ENCODE peak calls at places on chromosome X, in eight cellular contexts. X, O, T, D, J, P, M and Z are unnamed samples.

GRCh38 chrX:73577368-73577767 is 14.4 kb downstream of the CHIC1 start:
- DNase-seq in P (peak; percentile 78), M (peak; percentile 67), O (peak; percentile 5), D (no peak), J (no peak), X (peak; percentile 75), T (no peak), Z (no peak)

GRCh38 chrX:133674726-133675470 is 259.6 kb upstream of the GPC4 start:
- DNase-seq in J (no peak), P (peak; percentile 89), X (no peak), T (peak; percentile 23), O (no peak), D (no peak), M (no peak), Z (no peak)

GRCh38 chrX:97372006-97372766 is 488.5 kb downstream of the RPA4 start:
- DNase-seq in O (no peak), J (no peak), D (no peak), T (no peak), M (no peak), P (no peak), X (no peak), Z (peak; percentile 92)

GRCh38 chrX:150038977-150039599 is 100.8 kb upstream of the EOLA2 start:
- DNase-seq in J (no peak), X (peak; percentile 45), M (no peak), O (no peak), D (no peak), T (no peak), P (peak; percentile 49), Z (no peak)

GRCh38 chrX:16920116-16920515 is 26.3 kb upstream of the REPS2 start:
- DNase-seq in D (no peak), O (no peak), T (no peak), X (no peak), J (no peak), P (no peak), M (peak; percentile 16), Z (no peak)

GRCh38 chrX:13339607-13340006 is 19.8 kb upstream of the ATXN3L start:
- DNase-seq in X (no peak), P (no peak), D (no peak), J (no peak), M (no peak), O (no peak), T (no peak), Z (no peak)

GRCh38 chrX:38627683-38628082 is 66.3 kb downstream of the TSPAN7 start:
- DNase-seq in J (no peak), D (peak; percentile 5), X (peak; percentile 8), M (peak; percentile 2), T (peak; percentile 28), P (peak; percentile 57), O (no peak), Z (peak; percentile 76)

GRCh38 chrX:2485460-2485753 is 15.4 kb downstream of the DHRSX start:
- DNase-seq in X (peak; percentile 14), T (no peak), P (no peak), O (no peak), M (peak; percentile 62), D (no peak), J (no peak), Z (no peak)

GRCh38 chrX:133544105-133544504 is 128.8 kb upstream of the GPC4 start:
- DNase-seq in P (peak; percentile 88), J (no peak), O (no peak), D (no peak), X (peak; percentile 7), T (peak; percentile 55), M (peak; percentile 62), Z (no peak)

GRCh38 chrX:110941906-110942305 is 146.3 kb upstream of the CHRDL1 start:
- DNase-seq in T (no peak), M (no peak), J (no peak), D (no peak), O (no peak), P (no peak), X (no peak), Z (no peak)

GRCh38 chrX:40147399-40148188 is 49.8 kb upstream of the BCOR start:
- DNase-seq in J (no peak), O (no peak), D (no peak), X (no peak), M (no peak), P (no peak), T (peak; percentile 6), Z (no peak)

GRCh38 chrX:137236837-137237236 is 203.0 kb upstream of the GPR101 start:
- DNase-seq in M (no peak), X (no peak), T (no peak), J (no peak), P (no peak), O (no peak), D (no peak), Z (no peak)

GRCh38 chrX:17564689-17565409 is 172.4 kb upstream of the SCML1 start:
- DNase-seq in D (no peak), P (no peak), T (no peak), M (peak; percentile 73), O (no peak), X (no peak), J (no peak), Z (no peak)

GRCh38 chrX:30635630-30636029 is 17.6 kb upstream of the GK start:
- DNase-seq in T (no peak), D (no peak), X (peak; percentile 32), P (peak; percentile 51), J (no peak), O (no peak), M (peak; percentile 42), Z (peak; percentile 70)

GRCh38 chrX:53285591-53285990 is 4.2 kb upstream of the IQSEC2 start:
- DNase-seq in M (no peak), T (no peak), O (no peak), P (no peak), D (no peak), J (no peak), X (no peak), Z (no peak)

GRCh38 chrX:53288173-53288572 is 6.8 kb upstream of the IQSEC2 start:
- DNase-seq in T (no peak), P (no peak), X (no peak), J (peak; percentile 17), M (peak; percentile 11), O (peak; percentile 54), D (no peak), Z (no peak)

GRCh38 chrX:53290441-53291041 is 9.2 kb upstream of the IQSEC2 start:
- DNase-seq in P (no peak), T (no peak), J (no peak), X (no peak), O (no peak), M (no peak), D (no peak), Z (no peak)

GRCh38 chrX:53284684-53285447 is 3.5 kb upstream of the IQSEC2 start:
- DNase-seq in X (peak; percentile 36), D (peak; percentile 21), T (peak; percentile 64), P (peak; percentile 73), M (peak; percentile 37), O (peak; percentile 40), J (peak; percentile 38), Z (peak; percentile 75)

DNA sequence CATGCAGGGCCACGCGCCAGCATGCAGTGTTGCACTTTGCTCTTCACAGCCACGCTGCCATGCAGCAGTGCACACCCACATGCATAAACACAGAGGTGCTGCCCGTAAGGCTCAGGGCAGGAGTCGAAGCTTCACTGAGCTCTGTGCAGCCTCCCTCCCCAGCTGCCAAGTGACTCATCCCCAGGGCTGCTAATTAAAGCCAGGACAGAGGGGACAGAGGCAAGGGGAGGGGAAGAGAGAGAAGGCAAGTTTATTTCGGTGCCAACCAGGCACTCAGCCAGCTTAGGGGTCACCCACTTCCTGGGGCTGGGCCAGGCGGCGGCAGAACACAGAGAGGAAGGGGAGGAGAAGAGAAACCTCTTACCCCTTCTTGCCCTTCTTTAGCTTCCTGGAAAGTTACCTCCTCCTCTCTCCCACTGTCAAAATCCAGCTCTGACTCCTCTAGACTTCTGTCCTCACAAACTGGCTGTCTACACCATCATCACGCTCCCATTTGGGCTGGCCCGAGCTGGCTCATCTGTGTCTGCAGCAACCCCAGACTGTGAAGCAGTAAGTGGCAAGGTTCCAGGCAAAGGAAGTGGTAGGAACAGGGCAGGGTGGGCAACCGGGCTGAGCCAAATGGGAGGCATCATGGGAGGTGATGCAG is 6.2 kb upstream of the IQSEC2 start:
- DNase-seq in O (peak; percentile 66), X (peak; percentile 66), T (peak; percentile 60), P (peak; percentile 84), D (no peak), M (peak; percentile 63), J (peak; percentile 44), Z (no peak)
- H3K4me1 ChIP-seq in O (peaks cover 37% of the 10 kb centered on the region), X (peaks cover 8% of the 10 kb centered on the region), T (no peaks in the 10 kb centered on the region), P (peaks cover 27% of the 10 kb centered on the region), D (no peaks in the 10 kb centered on the region), M (peaks cover 11% of the 10 kb centered on the region), J (peaks cover 13% of the 10 kb centered on the region), Z (peaks cover 3% of the 10 kb centered on the region)

DNA sequence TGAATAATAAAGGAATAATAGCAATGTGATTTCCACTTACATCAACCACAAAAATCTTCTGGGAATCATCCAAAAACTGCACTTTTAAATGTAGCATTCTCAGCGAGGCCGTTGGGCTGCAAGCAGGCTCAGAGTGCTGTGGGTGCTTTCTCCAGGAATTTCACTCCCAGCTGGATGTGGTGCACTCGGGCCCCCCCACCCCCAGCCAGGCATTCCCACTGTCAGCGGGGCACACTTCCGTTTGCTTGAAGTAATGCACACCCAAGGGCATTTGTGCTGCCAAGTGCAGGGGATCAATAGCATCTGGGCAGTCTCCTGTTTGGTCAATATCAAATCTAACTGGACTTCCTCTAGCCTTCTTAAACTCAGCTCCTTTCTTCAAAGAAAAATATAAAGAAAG is at the start of gene FRMD7:
- DNase-seq in P (no peak), O (no peak), T (no peak), D (no peak), M (peak; percentile 3), J (no peak), X (no peak), Z (no peak)
- H3K27ac ChIP-seq in P (no peak within 1 kb of the TSS), O (no peak within 1 kb of the TSS), T (no peak within 1 kb of the TSS), D (no peak within 1 kb of the TSS), M (no peak within 1 kb of the TSS), J (no peak within 1 kb of the TSS), X (no peak within 1 kb of the TSS), Z (no peak within 1 kb of the TSS)

GRCh38 chrX:72130762-72131231 is 918 bp downstream of the RTL5 start:
- DNase-seq in X (no peak), P (no peak), T (no peak), D (no peak), M (no peak), J (no peak), O (no peak), Z (no peak)
- H3K4me1 ChIP-seq in X (peaks cover 2% of the 10 kb centered on the region), P (peaks cover 5% of the 10 kb centered on the region), T (no peaks in the 10 kb centered on the region), D (peaks cover 3% of the 10 kb centered on the region), M (peaks cover 5% of the 10 kb centered on the region), J (peaks cover 7% of the 10 kb centered on the region), O (peaks cover 35% of the 10 kb centered on the region), Z (no peaks in the 10 kb centered on the region)

GRCh38 chrX:154600962-154601374 is 16.0 kb downstream of the CTAG1A start:
- DNase-seq in J (no peak), P (peak; percentile 72), X (no peak), O (no peak), D (no peak), T (no peak), M (no peak), Z (peak; percentile 23)

GRCh38 chrX:154599531-154599930 is 14.6 kb downstream of the CTAG1A start:
- DNase-seq in M (no peak), J (no peak), X (no peak), D (no peak), T (no peak), O (no peak), P (no peak), Z (peak; percentile 30)

GRCh38 chrX:154596290-154596929 is 11.5 kb downstream of the CTAG1A start:
- DNase-seq in O (no peak), T (no peak), M (no peak), P (peak; percentile 94), D (peak; percentile 63), X (peak; percentile 16), J (no peak), Z (peak; percentile 31)

GRCh38 chrX:154597221-154597620 is 12.3 kb downstream of the CTAG1A start:
- DNase-seq in T (no peak), O (no peak), D (no peak), M (no peak), J (no peak), X (no peak), P (no peak), Z (no peak)

GRCh38 chrX:154598656-154599055 is 13.7 kb downstream of the CTAG1A start:
- DNase-seq in X (no peak), D (no peak), T (no peak), O (no peak), J (no peak), M (no peak), P (no peak), Z (peak; percentile 20)
- H3K27ac ChIP-seq in X (no peak overlapping the region), D (no peak overlapping the region), T (no peak overlapping the region), O (no peak overlapping the region), J (no peak overlapping the region), M (no peak overlapping the region), P (no peak overlapping the region), Z (no peak overlapping the region)